ENCODE peak calls at places on chromosomes 3 and 15, in ten cellular contexts. C is gastrocnemius medialis, U is IMR-90, B is K562, E is breast epithelium, J is lower leg skin, T is transverse colon, I is HepG2, M is spleen, A is tibial nerve. N is an unnamed sample.

GRCh38 chr15:66995257-66995656 is 70.1 kb upstream of the SMAD3 start:
- DNase-seq in C (no peak), U (peak), B (no peak), E (no peak), J (no peak), T (no peak), I (no peak), M (no peak), A (no peak), N (no peak)

GRCh38 chr3:132183811-132184210 is 133.4 kb upstream of the ACP3 start:
- DNase-seq in C (no peak), U (no peak), B (no peak), E (no peak), J (no peak), T (no peak), I (no peak), M (no peak), A (no peak), N (no peak)

GRCh38 chr3:29887450-29887849 is 606.6 kb downstream of the RBMS3 start:
- DNase-seq in C (no peak), U (peak), B (no peak), E (no peak), J (no peak), T (no peak), I (no peak), M (no peak), A (no peak), N (no peak)

GRCh38 chr3:18217512-18218174 is 207.5 kb downstream of the SATB1 start:
- DNase-seq in C (no peak), U (no peak), B (no peak), E (no peak), J (no peak), T (no peak), I (no peak), M (no peak), A (no peak), N (no peak)

GRCh38 chr3:48919215-48920138 is 835 bp downstream of the ARIH2 start:
- DNase-seq in C (peak), U (peak), B (peak), E (no peak), J (peak), T (peak), I (peak), M (peak), A (no peak), N (peak)

GRCh38 chr3:197578376-197578775 is 22.6 kb upstream of the BDH1 start:
- DNase-seq in C (no peak), U (no peak), B (peak), E (no peak), J (peak), T (no peak), I (no peak), M (no peak), A (no peak), N (no peak)

GRCh38 chr3:111981457-111981763 is 2.6 kb downstream of the ABHD10 start:
- DNase-seq in C (no peak), U (no peak), B (no peak), E (no peak), J (no peak), T (no peak), I (no peak), M (no peak), A (no peak), N (no peak)

GRCh38 chr3:129040039-129040336 is 20.6 kb upstream of the GP9 start:
- DNase-seq in C (no peak), U (no peak), B (no peak), E (no peak), J (no peak), T (no peak), I (no peak), M (no peak), A (no peak), N (no peak)

GRCh38 chr3:119098620-119099222 is 47.2 kb upstream of the TEX55 start:
- DNase-seq in C (no peak), U (peak), B (peak), E (no peak), J (no peak), T (no peak), I (peak), M (no peak), A (peak), N (peak)

DNA sequence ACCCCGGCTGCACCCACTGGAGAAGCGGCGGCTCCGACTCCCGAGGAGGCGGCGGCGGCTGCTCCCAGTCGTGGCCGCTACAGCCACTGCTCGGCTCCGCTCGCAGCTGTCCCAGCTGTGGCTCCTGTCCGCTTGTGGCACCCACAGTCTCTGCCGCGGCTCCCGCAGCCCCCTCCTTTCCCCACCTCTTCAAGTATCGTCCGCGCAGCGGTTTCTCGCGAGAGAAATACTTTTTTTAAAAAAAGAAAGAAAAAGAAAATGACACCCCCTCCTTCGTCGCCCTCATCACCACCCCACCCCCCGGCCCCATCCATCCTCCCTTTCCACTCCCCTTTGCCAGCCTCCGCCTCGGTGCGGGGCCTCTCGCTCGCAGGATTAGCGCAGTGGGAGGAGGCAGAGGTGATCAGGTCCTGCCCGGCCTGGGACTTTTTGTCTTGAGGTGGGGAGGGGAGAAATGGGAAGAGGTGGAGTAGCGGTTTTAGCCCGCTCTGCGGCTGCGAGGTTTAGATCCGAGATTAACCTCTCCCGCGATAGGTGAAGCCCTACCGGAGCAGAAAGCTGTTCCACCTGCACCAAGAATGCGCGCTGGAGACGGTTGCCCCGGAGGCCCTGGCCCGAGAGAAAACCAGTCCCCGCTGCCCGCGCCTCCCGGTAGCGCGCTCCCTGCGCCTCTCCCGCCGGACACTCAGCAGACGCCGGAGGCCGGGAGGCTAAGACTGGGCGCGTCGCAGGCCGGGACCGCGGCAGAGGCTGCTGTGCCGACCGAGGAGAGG is at the start of gene FBN1:
- DNase-seq in C (peak), U (peak), B (no peak), E (peak), J (peak), T (peak), I (peak), M (peak), A (peak), N (peak)
- TF ChIP-seq POLR2A in C (peak), U (peak), B (no peak), E (peak), J (peak), T (peak), I (no peak), M (peak), A (peak), N (peak)

DNA sequence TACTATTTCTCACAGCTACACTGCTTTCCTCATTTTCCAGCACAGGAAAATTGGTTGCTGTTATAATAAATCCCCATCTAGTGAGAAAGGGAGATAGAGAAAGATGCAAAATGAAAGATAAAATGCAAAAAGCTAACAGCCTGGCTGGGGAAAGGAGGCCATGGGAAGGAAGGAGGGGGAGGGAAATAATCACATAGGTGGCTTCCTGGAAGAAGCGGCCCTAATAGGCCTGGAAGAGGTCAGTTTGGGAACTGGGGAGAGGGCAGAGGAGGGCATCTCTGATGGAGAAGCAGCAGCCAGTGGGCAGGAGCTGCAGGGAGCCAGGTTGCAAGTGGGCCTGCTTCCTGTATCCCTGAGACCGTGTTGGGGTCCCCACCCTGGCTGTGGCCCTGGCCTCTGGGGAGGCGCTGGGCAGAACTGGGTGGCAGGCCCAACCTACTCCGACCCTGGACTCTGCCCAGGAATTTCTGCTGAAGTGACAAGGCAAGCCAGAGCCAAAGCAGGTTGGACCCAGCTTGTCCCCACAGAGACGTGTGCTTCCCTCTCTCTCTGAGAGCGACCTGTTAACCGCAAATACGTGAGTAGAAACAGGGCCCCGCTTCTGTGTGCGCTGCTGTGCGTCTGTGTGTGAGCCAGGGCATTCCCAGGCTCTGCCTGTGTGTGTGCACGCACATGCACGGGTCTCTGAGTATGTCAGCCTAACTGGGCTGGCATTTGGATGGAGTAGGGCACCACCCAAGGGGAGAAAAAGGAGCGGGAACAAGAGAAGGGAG is 1.9 kb downstream of the SLC28A1 start:
- DNase-seq in C (no peak), U (no peak), B (no peak), E (no peak), J (no peak), T (no peak), I (peak), M (no peak), A (no peak), N (no peak)
- TF ChIP-seq POLR2A in C (no peak), U (no peak), B (no peak), E (no peak), J (no peak), T (no peak), I (peak), M (no peak), A (no peak), N (no peak)

GRCh38 chr3:98532709-98533571 is 1.2 kb downstream of the GPR15 start:
- DNase-seq in C (no peak), U (no peak), B (no peak), E (no peak), J (no peak), T (no peak), I (no peak), M (no peak), A (no peak), N (no peak)

GRCh38 chr3:98529856-98530459 is 1.8 kb upstream of the GPR15 start:
- DNase-seq in C (no peak), U (no peak), B (peak), E (no peak), J (no peak), T (no peak), I (no peak), M (no peak), A (no peak), N (no peak)

GRCh38 chr3:98530676-98531075 is 1.1 kb upstream of the GPR15 start:
- DNase-seq in C (no peak), U (no peak), B (no peak), E (no peak), J (no peak), T (no peak), I (no peak), M (no peak), A (no peak), N (no peak)

GRCh38 chr3:98532275-98532637 is 478 bp downstream of the GPR15 start:
- DNase-seq in C (no peak), U (no peak), B (no peak), E (no peak), J (no peak), T (no peak), I (no peak), M (no peak), A (no peak), N (no peak)

GRCh38 chr3:98531622-98532274 is at the start of gene GPR15:
- DNase-seq in C (no peak), U (no peak), B (no peak), E (no peak), J (no peak), T (no peak), I (no peak), M (no peak), A (no peak), N (no peak)
- TF ChIP-seq POLR2A in C (no peak), U (no peak), B (no peak), E (no peak), J (no peak), T (no peak), I (no peak), M (no peak), A (no peak), N (no peak)

GRCh38 chr15:64162869-64163661 is at the start of gene PPIB:
- DNase-seq in C (peak), U (peak), B (peak), E (peak), J (peak), T (peak), I (peak), M (peak), A (peak), N (peak)
- TF ChIP-seq POLR2A in C (peak), U (peak), B (peak), E (peak), J (no peak), T (peak), I (peak), M (peak), A (peak), N (peak)

GRCh38 chr15:82933576-82933975 is 18.9 kb downstream of the HOMER2 start:
- DNase-seq in C (no peak), U (no peak), B (no peak), E (no peak), J (no peak), T (no peak), I (no peak), M (peak), A (no peak), N (no peak)

GRCh38 chr15:82928711-82929110 is 23.8 kb downstream of the HOMER2 start:
- DNase-seq in C (no peak), U (no peak), B (no peak), E (no peak), J (no peak), T (no peak), I (no peak), M (no peak), A (no peak), N (no peak)

GRCh38 chr15:82935382-82935781 is 17.1 kb downstream of the HOMER2 start:
- DNase-seq in C (no peak), U (no peak), B (no peak), E (no peak), J (no peak), T (no peak), I (no peak), M (no peak), A (no peak), N (no peak)

GRCh38 chr15:82934100-82934880 is 18.2 kb downstream of the HOMER2 start:
- DNase-seq in C (no peak), U (no peak), B (no peak), E (no peak), J (no peak), T (no peak), I (no peak), M (peak), A (no peak), N (no peak)

DNA sequence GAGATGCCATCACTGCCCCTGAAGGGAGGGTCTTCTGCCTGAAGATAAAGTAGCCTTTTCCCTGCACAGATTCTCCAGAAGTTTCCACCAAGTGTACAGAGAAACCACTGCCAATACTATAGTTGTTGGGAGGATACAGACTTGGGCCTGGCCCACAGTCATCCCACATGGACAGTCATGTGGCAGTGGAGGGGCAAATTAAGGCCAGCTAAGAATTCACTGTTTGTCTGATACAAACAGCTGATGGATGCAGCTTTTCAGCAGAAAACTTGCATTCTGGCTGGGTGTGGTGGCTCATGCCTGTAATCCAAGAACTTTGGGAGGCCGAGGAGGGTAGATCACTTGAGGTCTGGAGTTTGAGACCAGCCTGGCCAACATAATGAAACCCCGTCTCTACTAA is 22.1 kb downstream of the HOMER2 start:
- DNase-seq in C (no peak), U (no peak), B (no peak), E (no peak), J (no peak), T (no peak), I (no peak), M (no peak), A (no peak), N (no peak)
- TF ChIP-seq POLR2A in C (no peak), U (no peak), B (no peak), E (no peak), J (no peak), T (no peak), I (no peak), M (no peak), A (no peak), N (no peak)

GRCh38 chr15:77507911-77508310 is 87.2 kb downstream of the HMG20A start:
- DNase-seq in C (peak), U (peak), B (no peak), E (peak), J (peak), T (no peak), I (peak), M (no peak), A (peak), N (no peak)
- TF ChIP-seq POLR2A in C (peak), U (no peak), B (no peak), E (no peak), J (no peak), T (no peak), I (no peak), M (no peak), A (no peak), N (no peak)

GRCh38 chr3:117868766-117869165 is 1159.2 kb downstream of the TUSC7 start:
- DNase-seq in C (no peak), U (peak), B (no peak), E (no peak), J (no peak), T (no peak), I (no peak), M (no peak), A (no peak), N (no peak)
- TF ChIP-seq POLR2A in C (no peak), U (no peak), B (no peak), E (no peak), J (no peak), T (no peak), I (no peak), M (no peak), A (no peak), N (no peak)

N was measured in A549.